ENCODE peak calls at places on chromosomes 16 and 17, in five cellular contexts. M, Q, A, H and L are unnamed samples. For H3K36me3, the result is how much of the 10 kb centered on the place peaks cover.

GRCh38 chr16:52022177-52022576 is 524.8 kb downstream of the TOX3 start:
- DNase-seq in M (no peak), Q (no peak), A (no peak), H (no peak), L (no peak)

GRCh38 chr17:80949451-80950421 is 41.9 kb upstream of the CHMP6 start:
- DNase-seq in M (no peak), Q (no peak), A (peak), H (no peak), L (peak)

GRCh38 chr17:38868095-38868967 is 1.5 kb upstream of the LASP1 start:
- DNase-seq in M (peak), Q (peak), A (peak), H (no peak), L (no peak)

GRCh38 chr17:57016066-57016763 is 38.3 kb downstream of the SCPEP1 start:
- DNase-seq in M (no peak), Q (no peak), A (no peak), H (no peak), L (no peak)

GRCh38 chr16:52466998-52467397 is 79.9 kb downstream of the TOX3 start:
- DNase-seq in M (no peak), Q (no peak), A (no peak), H (no peak), L (no peak)

GRCh38 chr17:37206299-37206698 is 169.5 kb upstream of the C17orf78 start:
- DNase-seq in M (no peak), Q (no peak), A (no peak), H (no peak), L (no peak)

GRCh38 chr17:16448490-16448889 is 33.1 kb downstream of the TRPV2 start:
- DNase-seq in M (no peak), Q (no peak), A (no peak), H (no peak), L (no peak)

GRCh38 chr16:89157778-89158177 is 13.8 kb upstream of the CDH15 start:
- DNase-seq in M (no peak), Q (no peak), A (no peak), H (no peak), L (no peak)

GRCh38 chr17:59368218-59368857 is 36.9 kb downstream of the YPEL2 start:
- DNase-seq in M (no peak), Q (no peak), A (no peak), H (no peak), L (no peak)

GRCh38 chr16:25007284-25007984 is 7.7 kb downstream of the ARHGAP17 start:
- DNase-seq in M (no peak), Q (no peak), A (no peak), H (no peak), L (no peak)

GRCh38 chr17:21164226-21165019 is 37.7 kb downstream of the DHRS7B start:
- DNase-seq in M (peak), Q (no peak), A (no peak), H (no peak), L (no peak)

GRCh38 chr17:40486513-40487370 is 14.7 kb downstream of the TNS4 start:
- DNase-seq in M (no peak), Q (no peak), A (no peak), H (no peak), L (no peak)

GRCh38 chr16:67071476-67072048 is 38.2 kb upstream of the PHAF1 start:
- DNase-seq in M (no peak), Q (no peak), A (no peak), H (no peak), L (no peak)

GRCh38 chr17:16419074-16419928 is 3.9 kb downstream of the TRPV2 start:
- DNase-seq in M (no peak), Q (no peak), A (no peak), H (peak), L (no peak)

GRCh38 chr17:68317458-68317857 is 26.2 kb downstream of the ARSG start:
- DNase-seq in M (no peak), Q (no peak), A (no peak), H (no peak), L (no peak)

GRCh38 chr17:28371245-28372202 is at the start of gene SARM1:
- DNase-seq in M (peak), Q (peak), A (peak), H (peak), L (peak)

GRCh38 chr16:81446318-81447275 is 2.0 kb downstream of the CMIP start:
- DNase-seq in M (peak), Q (no peak), A (no peak), H (peak), L (no peak)

GRCh38 chr17:46118969-46119368 is 74.3 kb downstream of the KANSL1 start:
- DNase-seq in M (no peak), Q (no peak), A (no peak), H (no peak), L (no peak)

GRCh38 chr17:63780507-63780906 is 6.5 kb downstream of the DDX42 start:
- DNase-seq in M (no peak), Q (no peak), A (no peak), H (no peak), L (peak)

GRCh38 chr17:57732062-57732461 is 13.0 kb downstream of the CCDC182 start:
- DNase-seq in M (no peak), Q (no peak), A (no peak), H (no peak), L (peak)

GRCh38 chr16:89442990-89443726 is 47.2 kb downstream of the ANKRD11 start:
- DNase-seq in M (no peak), Q (no peak), A (no peak), H (no peak), L (peak)

GRCh38 chr17:79027925-79028491 is 4.0 kb downstream of the C1QTNF1 start:
- DNase-seq in M (no peak), Q (no peak), A (no peak), H (no peak), L (no peak)

GRCh38 chr17:17088104-17088485 is 45.8 kb downstream of the MPRIP start:
- DNase-seq in M (no peak), Q (no peak), A (no peak), H (no peak), L (no peak)

GRCh38 chr16:79194291-79194690 is 406.2 kb downstream of the MAF start:
- DNase-seq in M (no peak), Q (no peak), A (no peak), H (no peak), L (no peak)

GRCh38 chr17:59037960-59038359 is 68.7 kb downstream of the TRIM37 start:
- DNase-seq in M (no peak), Q (no peak), A (no peak), H (no peak), L (no peak)

GRCh38 chr16:68764866-68765265 is 27.8 kb downstream of the CDH1 start:
- DNase-seq in M (no peak), Q (no peak), A (no peak), H (no peak), L (no peak)

GRCh38 chr16:67312450-67313118 is 14.0 kb downstream of the KCTD19 start:
- DNase-seq in M (no peak), Q (no peak), A (no peak), H (no peak), L (no peak)

GRCh38 chr16:24132048-24132796 is 123.9 kb upstream of the CACNG3 start:
- DNase-seq in M (no peak), Q (no peak), A (no peak), H (no peak), L (no peak)

GRCh38 chr17:2040942-2041560 is 771 bp upstream of the OVCA2 start:
- DNase-seq in M (no peak), Q (no peak), A (no peak), H (no peak), L (no peak)

GRCh38 chr16:3518292-3518982 is 17.6 kb downstream of the CLUAP1 start:
- DNase-seq in M (no peak), Q (no peak), A (no peak), H (no peak), L (no peak)

GRCh38 chr16:86680661-86681439 is 102.5 kb downstream of the FOXL1 start:
- DNase-seq in M (no peak), Q (no peak), A (no peak), H (no peak), L (no peak)

GRCh38 chr16:72836985-72837384 is 210.9 kb downstream of the ZFHX3 start:
- DNase-seq in M (no peak), Q (no peak), A (peak), H (no peak), L (no peak)

GRCh38 chr16:68993421-68993820 is 112.0 kb upstream of the HAS3 start:
- DNase-seq in M (no peak), Q (no peak), A (no peak), H (no peak), L (no peak)

GRCh38 chr16:65600629-65601028 is 478.8 kb upstream of the CDH11 start:
- DNase-seq in M (no peak), Q (no peak), A (peak), H (no peak), L (no peak)

GRCh38 chr16:90035902-90036301 is 16.6 kb upstream of the DBNDD1 start:
- DNase-seq in M (no peak), Q (no peak), A (no peak), H (no peak), L (no peak)

GRCh38 chr17:59716427-59716826 is 9.0 kb downstream of the VMP1 start:
- DNase-seq in M (no peak), Q (no peak), A (no peak), H (no peak), L (no peak)

GRCh38 chr16:26697826-26698225 is 368.9 kb upstream of the C16orf82 start:
- DNase-seq in M (no peak), Q (no peak), A (no peak), H (no peak), L (no peak)

GRCh38 chr16:79293831-79294230 is 306.7 kb downstream of the MAF start:
- DNase-seq in M (no peak), Q (no peak), A (no peak), H (no peak), L (no peak)

GRCh38 chr16:81405702-81406113 is 38.9 kb upstream of the CMIP start:
- DNase-seq in M (no peak), Q (no peak), A (no peak), H (no peak), L (no peak)

GRCh38 chr17:68777243-68777855 is 176.2 kb upstream of the FAM20A start:
- DNase-seq in M (peak), Q (peak), A (peak), H (peak), L (peak)

DNA sequence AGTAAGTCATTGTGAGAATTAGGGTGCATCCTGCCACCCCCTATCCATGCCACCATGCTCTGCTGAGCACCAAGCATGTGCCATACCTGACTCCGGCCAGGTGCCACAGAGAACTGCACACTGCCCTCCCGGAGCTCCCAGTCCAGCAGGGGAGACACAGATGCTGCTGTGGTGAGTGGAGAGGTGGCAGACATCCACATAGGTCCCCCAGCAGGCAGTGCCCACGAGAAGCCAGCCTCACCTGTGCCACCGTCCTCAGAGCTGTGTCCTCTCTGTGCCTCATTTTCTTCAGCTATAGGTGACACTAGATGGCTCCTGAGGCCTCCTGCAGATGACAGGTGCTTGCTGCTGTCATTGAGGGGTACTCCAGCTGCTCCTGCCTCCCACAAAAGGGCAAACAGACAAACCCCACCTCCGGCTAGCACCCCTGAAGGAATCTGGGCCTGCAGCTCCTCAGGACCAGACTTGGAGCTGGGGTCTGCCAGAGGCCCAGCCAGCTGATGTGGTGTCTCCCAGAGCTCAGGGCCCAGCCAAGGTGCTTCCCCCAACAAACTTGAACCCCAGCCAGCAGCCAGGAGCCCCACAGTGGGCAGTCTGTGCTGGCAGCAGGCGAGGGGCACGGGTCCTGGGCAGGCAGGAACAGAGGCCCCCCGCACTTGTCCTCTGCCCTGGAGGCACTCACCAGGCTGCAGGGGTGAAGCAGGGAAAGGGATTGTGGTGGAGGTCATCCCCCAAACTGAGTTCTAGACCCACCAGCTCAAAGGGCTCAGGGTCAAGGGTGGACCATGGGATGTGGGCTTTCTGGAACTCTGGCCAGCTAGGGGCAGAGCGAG is 17.1 kb downstream of the FOXJ1 start:
- DNase-seq in M (peak), Q (no peak), A (no peak), H (no peak), L (no peak)
- H3K36me3 ChIP-seq in M (under half), Q (under half), A (under half), H (under half), L (under half)

DNA sequence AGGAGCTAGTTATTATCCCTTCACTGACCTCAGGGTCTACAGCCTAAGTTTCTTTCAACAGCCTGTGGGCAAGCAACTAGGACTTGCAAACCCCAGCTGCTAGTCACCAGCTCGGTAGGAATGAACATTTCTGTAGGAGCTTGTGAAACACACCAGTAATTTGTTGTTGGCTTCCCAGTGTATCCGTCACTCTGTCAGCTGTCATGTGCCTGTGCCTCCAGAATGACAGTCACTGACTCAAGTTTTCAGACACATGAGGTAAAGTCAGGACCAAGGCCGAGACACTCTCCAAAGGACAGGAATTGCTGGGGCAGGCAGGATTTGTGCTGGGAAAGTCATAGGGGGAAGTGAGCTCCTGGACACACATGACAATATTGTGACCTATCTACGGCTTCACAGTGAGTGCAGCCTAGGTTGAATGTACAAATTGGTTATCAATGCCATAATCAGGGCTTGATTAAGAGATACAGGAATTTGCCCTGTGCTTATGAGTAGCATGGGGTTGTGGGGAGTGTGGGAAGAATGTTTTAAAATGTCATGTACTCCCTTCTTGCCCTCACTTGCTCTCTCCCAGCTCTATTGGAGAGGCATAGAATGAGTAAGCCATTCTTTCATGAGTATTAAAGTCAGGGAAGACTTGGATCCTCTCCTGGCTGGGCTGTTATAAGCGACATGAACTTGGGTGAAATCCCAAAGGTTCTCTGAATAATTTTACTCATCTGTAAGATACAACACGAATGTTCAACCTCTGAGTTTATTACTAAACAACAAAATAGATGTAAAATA is 391.4 kb downstream of the UTP18 start:
- DNase-seq in M (no peak), Q (no peak), A (no peak), H (no peak), L (no peak)
- H3K4me3 ChIP-seq in M (no peak), Q (no peak), A (no peak), H (no peak), L (no peak)

GRCh38 chr17:11874756-11875155 is 122.5 kb downstream of the ZNF18 start:
- DNase-seq in M (no peak), Q (no peak), A (no peak), H (no peak), L (no peak)

GRCh38 chr17:11871773-11872172 is 125.5 kb downstream of the ZNF18 start:
- DNase-seq in M (no peak), Q (no peak), A (no peak), H (no peak), L (no peak)

DNA sequence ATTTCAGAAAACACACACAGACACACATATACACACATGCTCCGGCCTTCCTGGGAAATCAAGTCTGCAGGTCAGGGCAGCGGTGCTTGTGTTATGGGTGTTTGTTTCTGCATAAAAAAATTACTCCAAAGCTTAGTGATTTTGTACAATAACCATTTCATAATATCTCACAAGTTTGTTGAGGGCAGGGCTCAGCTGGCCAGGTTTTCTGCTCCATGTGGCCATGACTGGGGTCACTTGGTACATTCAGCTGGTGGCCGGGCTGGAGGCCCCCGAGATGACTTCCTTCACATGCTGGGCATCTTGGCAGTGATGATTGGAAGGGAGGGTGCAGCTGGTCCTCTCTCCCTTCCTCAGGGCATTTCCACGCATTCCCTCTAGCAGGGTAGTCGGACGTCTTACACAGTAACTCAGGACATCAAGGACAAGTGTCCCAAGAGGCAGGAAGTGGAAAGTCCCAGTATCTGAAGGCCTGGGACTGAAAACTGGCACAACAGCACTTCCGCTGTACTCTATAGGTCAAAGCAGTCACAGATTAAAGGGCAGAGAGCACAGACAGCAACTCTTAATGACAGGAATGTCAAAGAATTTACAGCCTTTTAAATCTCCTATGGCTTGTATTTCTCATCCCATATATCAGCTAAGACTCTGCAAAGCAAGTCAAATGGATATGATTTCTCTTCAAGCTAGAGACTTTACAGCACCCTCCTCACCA is 127.4 kb downstream of the ZNF18 start:
- DNase-seq in M (no peak), Q (no peak), A (no peak), H (no peak), L (no peak)
- H3K36me3 ChIP-seq in M (under half), Q (under half), A (under half), H (under half), L (under half)

GRCh38 chr17:75397217-75397616 is 8.3 kb downstream of the GRB2 start:
- DNase-seq in M (no peak), Q (no peak), A (no peak), H (no peak), L (no peak)

GRCh38 chr17:75396781-75397180 is 8.7 kb downstream of the GRB2 start:
- DNase-seq in M (peak), Q (no peak), A (no peak), H (no peak), L (no peak)

GRCh38 chr17:75402038-75402437 is 3.4 kb downstream of the GRB2 start:
- DNase-seq in M (no peak), Q (no peak), A (no peak), H (no peak), L (no peak)

GRCh38 chr17:75398279-75398678 is 7.2 kb downstream of the GRB2 start:
- DNase-seq in M (no peak), Q (no peak), A (no peak), H (no peak), L (no peak)

GRCh38 chr17:75400326-75400939 is 5.0 kb downstream of the GRB2 start:
- DNase-seq in M (no peak), Q (no peak), A (no peak), H (no peak), L (no peak)
- H3K4me3 ChIP-seq in M (no peak), Q (no peak), A (no peak), H (no peak), L (no peak)

GRCh38 chr16:28165549-28166046 is 46.2 kb downstream of the XPO6 start:
- DNase-seq in M (no peak), Q (no peak), A (no peak), H (no peak), L (no peak)

GRCh38 chr16:28163699-28164584 is 47.8 kb downstream of the XPO6 start:
- DNase-seq in M (no peak), Q (no peak), A (no peak), H (no peak), L (no peak)

GRCh38 chr16:28161626-28162025 is 50.1 kb downstream of the XPO6 start:
- DNase-seq in M (no peak), Q (no peak), A (no peak), H (no peak), L (no peak)

GRCh38 chr16:28166394-28167208 is 45.2 kb downstream of the XPO6 start:
- DNase-seq in M (no peak), Q (no peak), A (no peak), H (no peak), L (no peak)

GRCh38 chr16:28162326-28162877 is 49.4 kb downstream of the XPO6 start:
- DNase-seq in M (no peak), Q (no peak), A (no peak), H (no peak), L (no peak)
- H3K36me3 ChIP-seq in M (half or more), Q (under half), A (under half), H (under half), L (under half)

GRCh38 chr16:23071202-23072083 is 77.8 kb downstream of the USP31 start:
- DNase-seq in M (no peak), Q (peak), A (no peak), H (no peak), L (no peak)
- H3K4me3 ChIP-seq in M (no peak), Q (no peak), A (no peak), H (no peak), L (no peak)

DNA sequence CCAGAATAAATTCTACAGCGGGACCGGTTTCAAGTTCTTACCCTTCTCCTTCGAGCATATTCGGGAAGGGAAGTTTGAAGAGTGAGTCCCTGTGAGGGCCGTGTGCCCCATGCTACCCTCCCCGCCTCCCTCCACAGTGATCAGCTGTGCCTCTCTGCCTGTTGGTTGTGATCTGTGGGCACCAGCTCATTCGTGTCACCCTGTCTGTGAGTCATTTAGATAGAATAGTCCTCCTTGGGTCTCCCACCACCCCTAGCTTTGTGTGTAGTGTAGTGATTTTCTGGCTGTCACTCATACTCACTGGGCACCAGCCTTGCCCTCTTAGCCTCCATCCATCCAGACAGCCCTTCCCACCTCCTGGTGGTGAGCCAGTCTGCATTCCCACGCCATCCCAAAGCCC is 15.0 kb upstream of the NAGLU start:
- DNase-seq in M (no peak), Q (no peak), A (no peak), H (no peak), L (no peak)
- H3K36me3 ChIP-seq in M (under half), Q (under half), A (under half), H (under half), L (under half)